ENCODE peak calls at places on chromosomes 4 and X, in five cellular contexts. S is psoas muscle, V is hepatocyte, N is HCT116, X is esophagus squamous epithelium. I is an unnamed sample. For H3K4me1, the result is how much of the 10 kb centered on the place peaks cover.

GRCh38 chr4:8778301-8778700 is 93.3 kb downstream of the HMX1 start:
- DNase-seq in X (no peak), S (no peak), N (no peak), V (no peak), I (no peak)

GRCh38 chr4:142128529-142128928 is 492.1 kb downstream of the IL15 start:
- DNase-seq in V (peak), S (no peak), X (no peak), N (no peak), I (no peak)

GRCh38 chr4:127586922-127587571 is 45.7 kb upstream of the INTU start:
- DNase-seq in N (peak), V (peak), S (no peak), X (no peak), I (peak)

GRCh38 chrX:54042609-54043010 is 1.7 kb downstream of the PHF8 start:
- DNase-seq in V (peak), X (no peak), S (peak), N (peak), I (no peak)

GRCh38 chr4:7894677-7895181 is 44.9 kb downstream of the AFAP1 start:
- DNase-seq in S (no peak), V (no peak), X (no peak), N (no peak), I (no peak)

GRCh38 chr4:35151816-35152572 is 1092.3 kb downstream of the ARAP2 start:
- DNase-seq in X (no peak), N (peak), S (no peak), V (peak), I (peak)

GRCh38 chr4:88291003-88291402 is 6.6 kb upstream of the PPM1K start:
- DNase-seq in X (no peak), N (peak), S (no peak), V (peak), I (no peak)

GRCh38 chr4:185011408-185011807 is 6.9 kb upstream of the HELT start:
- DNase-seq in N (peak), V (peak), S (no peak), X (no peak), I (no peak)

GRCh38 chr4:1799364-1799996 is 6.4 kb downstream of the FGFR3 start:
- DNase-seq in V (peak), X (no peak), N (no peak), S (no peak), I (no peak)

GRCh38 chrX:40504801-40505605 is 75.8 kb upstream of the ATP6AP2 start:
- DNase-seq in S (no peak), N (no peak), V (no peak), X (no peak), I (no peak)

GRCh38 chrX:134836497-134836968 is 154.3 kb upstream of the SMIM10 start:
- DNase-seq in X (no peak), V (no peak), S (no peak), N (peak), I (no peak)

GRCh38 chr4:130210871-130211270 is 1114.9 kb downstream of the C4orf33 start:
- DNase-seq in S (no peak), V (no peak), X (no peak), N (peak), I (no peak)

GRCh38 chrX:29962061-29962460 is 253.3 kb upstream of the MAGEB2 start:
- DNase-seq in V (no peak), X (no peak), N (no peak), S (no peak), I (no peak)

DNA sequence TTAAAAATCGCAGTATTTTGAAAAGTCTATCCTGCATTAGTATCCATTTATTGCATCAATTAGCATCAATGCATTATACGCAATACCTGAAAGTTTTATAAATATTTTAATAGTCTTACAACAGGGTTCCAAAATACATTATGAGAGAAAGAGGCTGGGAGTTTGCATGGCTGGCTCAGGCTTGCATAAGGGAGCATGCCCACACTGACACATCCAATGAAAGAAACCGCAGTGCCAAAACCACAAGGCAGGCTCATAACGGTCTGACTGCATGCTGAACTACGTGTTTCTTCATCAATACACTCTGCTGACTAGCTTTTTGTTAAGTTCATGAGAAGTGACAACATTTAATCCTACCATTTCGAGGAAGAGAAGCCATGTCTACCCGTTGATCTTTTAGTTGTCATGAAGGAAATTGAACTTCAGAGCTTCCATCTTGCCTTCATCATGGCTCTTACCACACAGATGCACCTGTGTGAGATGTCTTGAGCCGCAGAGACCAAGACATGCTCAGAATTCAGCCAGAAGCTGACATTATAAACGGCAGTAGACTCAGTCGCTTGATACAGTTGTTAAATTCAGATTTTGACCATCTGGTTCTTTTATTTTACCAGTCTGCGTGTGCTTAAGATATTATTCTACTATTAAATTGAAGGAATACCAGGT is 168.8 kb upstream of the FRG1 start:
- DNase-seq in N (no peak), X (no peak), V (no peak), S (no peak), I (no peak)
- H3K4me3 ChIP-seq in N (no peak), X (no peak), V (no peak), S (no peak), I (no peak)

GRCh38 chr4:55183926-55184599 is 58.7 kb upstream of the KDR start:
- DNase-seq in V (peak), N (peak), S (no peak), X (no peak), I (no peak)

GRCh38 chr4:55180980-55181379 is 55.6 kb upstream of the KDR start:
- DNase-seq in V (no peak), S (no peak), N (no peak), X (no peak), I (no peak)

GRCh38 chr4:55178226-55179005 is 53.0 kb upstream of the KDR start:
- DNase-seq in X (no peak), N (no peak), S (no peak), V (no peak), I (no peak)

GRCh38 chr4:55184600-55185523 is 59.5 kb upstream of the KDR start:
- DNase-seq in N (peak), V (peak), X (no peak), S (peak), I (no peak)

GRCh38 chr4:55181606-55182005 is 56.2 kb upstream of the KDR start:
- DNase-seq in S (no peak), N (no peak), V (no peak), X (no peak), I (no peak)
- H3K4me1 ChIP-seq in S (under half), N (under half), V (under half), X (under half), I (under half)

GRCh38 chr4:67545996-67546356 is 673 bp upstream of the CENPC start:
- DNase-seq in V (no peak), X (no peak), N (no peak), S (no peak), I (no peak)
- H3K4me3 ChIP-seq in V (no peak), X (peak), N (peak), S (peak), I (no peak)

GRCh38 chr4:105061720-105062119 is 85.0 kb upstream of the TET2 start:
- DNase-seq in V (no peak), N (no peak), X (no peak), S (no peak), I (no peak)
- H3K4me1 ChIP-seq in V (under half), N (under half), X (under half), S (under half), I (under half)

GRCh38 chr4:153787156-153787555 is 1.7 kb downstream of the SFRP2 start:
- DNase-seq in V (no peak), X (no peak), S (no peak), N (no peak), I (no peak)
- H3K4me3 ChIP-seq in V (no peak), X (peak), S (no peak), N (no peak), I (peak)

DNA sequence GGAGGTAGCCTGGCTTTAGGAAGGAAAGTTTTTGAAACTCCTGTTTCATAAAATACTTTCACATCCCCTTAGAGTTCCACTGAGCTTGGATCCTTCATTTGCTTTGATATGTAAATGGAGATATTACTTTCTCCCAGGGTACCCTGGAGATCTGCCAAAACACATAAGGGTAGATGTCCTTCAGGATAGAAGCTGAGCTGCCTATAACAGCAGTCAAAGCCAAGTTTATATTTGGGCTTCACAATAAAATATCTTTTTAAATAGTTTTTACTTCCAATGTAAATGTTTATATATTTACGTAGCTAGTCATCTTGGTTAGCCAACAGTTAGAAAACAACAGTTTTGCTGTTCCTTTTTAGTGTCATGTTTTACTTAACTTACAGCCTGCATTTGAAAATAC is 742.3 kb upstream of the POU3F4 start:
- DNase-seq in X (no peak), N (no peak), V (no peak), S (no peak), I (no peak)
- H3K4me1 ChIP-seq in X (under half), N (under half), V (under half), S (under half), I (under half)

DNA sequence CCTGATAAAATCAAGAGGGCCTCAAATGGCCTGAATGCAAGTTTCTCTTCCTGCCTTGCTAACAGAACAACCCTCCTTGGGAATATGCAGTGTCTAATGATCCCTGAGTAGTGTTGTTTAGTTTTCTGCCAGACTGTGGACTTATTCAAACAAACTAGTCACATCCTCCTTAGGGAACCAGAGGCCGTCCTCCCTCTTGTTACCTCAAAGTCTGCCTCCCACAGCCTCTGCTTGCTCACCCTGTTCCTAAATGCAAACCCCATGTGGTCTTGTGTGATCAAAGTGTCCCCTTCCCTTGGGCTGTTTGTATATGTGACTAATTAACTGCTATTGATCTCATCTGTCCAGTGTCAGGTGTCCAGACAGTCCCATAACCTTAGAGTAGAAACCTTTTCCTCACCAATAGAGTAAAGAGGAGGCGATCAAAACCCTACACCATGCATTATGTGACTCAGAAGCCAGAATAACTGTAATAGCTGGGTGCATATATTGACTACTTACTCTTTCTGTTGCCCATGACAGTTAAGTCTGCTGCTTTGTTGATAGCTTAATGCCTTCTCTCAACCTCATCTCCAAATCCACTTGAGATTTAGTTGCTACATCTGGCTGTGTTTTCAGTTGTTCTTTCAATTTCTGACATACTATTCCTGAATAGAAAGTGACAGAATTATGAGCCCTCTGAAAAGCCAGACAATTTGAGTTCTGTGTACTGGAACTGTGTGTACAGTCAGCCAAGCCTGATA is 473.0 kb upstream of the NWD2 start:
- DNase-seq in S (no peak), N (peak), X (no peak), V (no peak), I (no peak)
- H3K4me3 ChIP-seq in S (no peak), N (no peak), X (no peak), V (no peak), I (no peak)

I was measured in iPS DF 6.9.